ENCODE peak calls at places on chromosomes 1 and 21, in six cellular contexts. F is cardiac muscle cell; J is HepG2; D is fibroblast of lung; U is heart right ventricle; V is CD8-positive, alpha-beta T cell. L is an unnamed sample.

GRCh38 chr21:45064618-45065399 is 9.6 kb upstream of the ADARB1 start:
- DNase-seq in V (no peak), D (no peak), J (no peak), U (no peak), F (no peak), L (no peak)

GRCh38 chr1:31647106-31647505 is 2.4 kb upstream of the PEF1 start:
- DNase-seq in J (peak; percentile 44), F (no peak), D (no peak), V (no peak), U (no peak), L (peak; percentile 81)

GRCh38 chr1:113552244-113552643 is 161.9 kb downstream of the MAGI3 start:
- DNase-seq in J (no peak), D (no peak), F (no peak), V (no peak), U (no peak), L (peak; percentile 16)

GRCh38 chr1:39639333-39640130 is at the start of gene HEYL:
- DNase-seq in J (peak; percentile 40), F (peak; percentile 70), D (peak; percentile 21), V (peak; percentile 62), U (peak; percentile 81), L (no peak)

GRCh38 chr1:234561322-234561721 is 48.7 kb downstream of the IRF2BP2 start:
- DNase-seq in J (peak; percentile 60), F (no peak), D (no peak), U (no peak), V (no peak), L (no peak)

GRCh38 chr21:34938079-34938764 is 110.9 kb downstream of the RUNX1 start:
- DNase-seq in F (no peak), V (no peak), J (no peak), D (no peak), U (no peak), L (peak; percentile 56)

GRCh38 chr21:45329261-45330074 is 41.8 kb upstream of the POFUT2 start:
- DNase-seq in U (no peak), D (no peak), J (no peak), F (no peak), V (no peak), L (no peak)

GRCh38 chr1:20625176-20626097 is 7.8 kb upstream of the PINK1 start:
- DNase-seq in J (no peak), U (no peak), F (no peak), D (no peak), V (no peak), L (no peak)

GRCh38 chr1:108000620-108001105 is 35.7 kb upstream of the VAV3 start:
- DNase-seq in U (peak; percentile 64), D (peak; percentile 95), V (no peak), J (peak; percentile 11), F (no peak), L (peak; percentile 74)

GRCh38 chr1:27605796-27606707 is 2.1 kb upstream of the AHDC1 start:
- DNase-seq in F (peak; percentile 73), V (peak; percentile 70), J (peak; percentile 58), D (peak; percentile 69), U (peak; percentile 75), L (peak; percentile 69)

GRCh38 chr1:228045871-228046270 is 36.6 kb upstream of the ARF1 start:
- DNase-seq in J (no peak), U (no peak), V (no peak), D (no peak), F (no peak), L (no peak)

GRCh38 chr21:36769051-36769867 is 70.3 kb downstream of the SIM2 start:
- DNase-seq in U (no peak), D (peak; percentile 60), V (no peak), F (no peak), J (no peak), L (peak; percentile 91)

GRCh38 chr1:14745321-14745720 is 146.8 kb downstream of the KAZN start:
- DNase-seq in V (no peak), U (no peak), F (no peak), D (no peak), J (no peak), L (no peak)

GRCh38 chr1:170791941-170792340 is 128.0 kb downstream of the PRRX1 start:
- DNase-seq in U (no peak), F (no peak), D (no peak), V (no peak), J (no peak), L (peak; percentile 19)

GRCh38 chr1:164865385-164865784 is 306.4 kb downstream of the PBX1 start:
- DNase-seq in U (no peak), D (no peak), V (no peak), J (no peak), F (no peak), L (no peak)

GRCh38 chr1:238647877-238648276 is 738.5 kb upstream of the CHRM3 start:
- DNase-seq in D (peak; percentile 98), V (no peak), J (no peak), U (no peak), F (peak; percentile 77), L (peak; percentile 97)

GRCh38 chr1:116902718-116903390 is 6.9 kb upstream of the PTGFRN start:
- DNase-seq in V (no peak), F (no peak), J (no peak), U (no peak), D (no peak), L (no peak)

GRCh38 chr1:27970401-27970800 is 10.6 kb downstream of the XKR8 start:
- DNase-seq in D (peak; percentile 86), F (no peak), V (no peak), J (no peak), U (peak; percentile 36), L (peak; percentile 85)

GRCh38 chr1:19445417-19446342 is 39.7 kb downstream of the CAPZB start:
- DNase-seq in J (peak; percentile 95), F (peak; percentile 81), V (no peak), D (no peak), U (no peak), L (peak; percentile 52)

GRCh38 chr21:45819478-45820170 is 161.9 kb upstream of the COL6A1 start:
- DNase-seq in J (no peak), D (no peak), F (no peak), V (no peak), U (no peak), L (no peak)

GRCh38 chr21:41726058-41726558 is 40.7 kb downstream of the RIPK4 start:
- DNase-seq in F (no peak), D (no peak), U (no peak), J (no peak), V (no peak), L (no peak)

GRCh38 chr1:48025076-48025475 is 27.9 kb upstream of the TRABD2B start:
- DNase-seq in U (no peak), J (no peak), F (no peak), V (no peak), D (no peak), L (no peak)

DNA sequence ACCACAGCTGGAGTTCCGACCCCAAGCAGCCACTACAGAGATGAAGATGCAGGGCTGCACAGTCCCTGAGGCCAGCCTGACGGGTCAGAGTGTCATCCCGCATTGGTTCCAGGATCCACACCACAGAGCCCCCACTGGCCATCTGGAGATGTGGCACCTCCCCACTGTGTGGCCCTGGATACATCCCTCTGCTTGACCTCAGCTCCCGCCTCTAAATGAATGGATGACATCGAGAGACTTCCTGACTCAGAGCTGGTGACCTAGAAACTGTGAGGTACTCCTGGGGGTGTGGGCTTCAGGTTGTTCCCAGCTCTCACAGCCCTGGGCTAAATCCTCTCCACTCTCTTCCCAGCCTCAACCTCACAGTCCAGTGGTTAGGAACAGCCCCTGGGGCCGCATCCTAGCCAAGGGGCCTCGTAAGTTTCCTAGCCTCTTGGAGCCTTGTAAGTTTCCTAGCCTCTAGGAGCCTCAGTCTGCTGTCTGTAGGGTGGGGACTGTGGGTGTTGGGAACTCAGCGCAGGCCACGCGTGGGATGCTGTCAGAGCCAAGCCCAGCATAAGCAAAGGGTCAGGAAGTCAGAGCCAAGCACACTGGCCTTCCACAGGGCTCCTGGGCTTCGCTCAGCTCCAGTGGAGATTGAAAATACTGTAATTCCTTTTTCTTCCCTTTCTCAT is 87.5 kb upstream of the RUNX3 start:
- DNase-seq in U (no peak), V (no peak), F (no peak), D (no peak), J (peak; percentile 36), L (no peak)
- TF ChIP-seq CTCF in U (no peak), V (no peak), F (no peak), D (no peak), J (peak; percentile 37), L (peak; percentile 4)

GRCh38 chr1:96966536-96967138 is 245.1 kb downstream of the PTBP2 start:
- DNase-seq in U (peak; percentile 74), D (peak; percentile 80), V (peak; percentile 74), F (peak; percentile 75), J (peak; percentile 35), L (peak; percentile 88)
- H3K4me3 ChIP-seq in U (no peak overlapping the region), D (no peak overlapping the region), V (no peak overlapping the region), F (no peak overlapping the region), J (no peak overlapping the region), L (no peak overlapping the region)

DNA sequence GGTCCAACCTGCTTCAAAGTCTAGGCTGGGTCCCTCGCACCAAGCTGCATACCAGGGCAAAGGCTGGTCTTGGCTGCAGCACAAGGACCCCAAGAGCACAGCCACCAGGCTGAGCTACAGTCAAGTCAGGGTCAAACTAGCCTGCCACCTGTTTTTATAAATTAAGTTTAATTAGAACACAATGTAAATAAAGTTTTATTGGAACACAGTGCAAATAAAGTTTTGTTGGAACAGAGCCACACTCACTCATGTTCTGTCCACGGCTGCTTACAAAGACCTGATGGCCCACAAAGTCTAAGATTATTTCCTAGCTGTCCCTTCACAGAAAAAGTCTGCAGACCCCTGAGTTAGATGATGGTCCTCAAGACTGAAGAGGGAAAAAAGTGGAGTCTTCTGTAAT is 66.2 kb downstream of the MRPL37 start:
- DNase-seq in V (no peak), J (no peak), U (no peak), F (no peak), D (no peak), L (no peak)
- TF ChIP-seq CTCF in V (no peak), J (no peak), U (no peak), F (no peak), D (no peak), L (no peak)

GRCh38 chr1:205261946-205262668 is 34.4 kb downstream of the TMCC2 start:
- DNase-seq in D (no peak), J (no peak), U (no peak), F (no peak), V (no peak), L (peak; percentile 59)

GRCh38 chr1:205266584-205267305 is 39.0 kb downstream of the TMCC2 start:
- DNase-seq in V (no peak), U (no peak), D (no peak), F (no peak), J (no peak), L (no peak)

GRCh38 chr1:205259998-205260397 is 32.3 kb downstream of the TMCC2 start:
- DNase-seq in F (no peak), J (no peak), D (no peak), U (no peak), V (no peak), L (no peak)

GRCh38 chr1:205262706-205263105 is 35.0 kb downstream of the TMCC2 start:
- DNase-seq in D (no peak), U (no peak), J (no peak), F (no peak), V (no peak), L (no peak)

DNA sequence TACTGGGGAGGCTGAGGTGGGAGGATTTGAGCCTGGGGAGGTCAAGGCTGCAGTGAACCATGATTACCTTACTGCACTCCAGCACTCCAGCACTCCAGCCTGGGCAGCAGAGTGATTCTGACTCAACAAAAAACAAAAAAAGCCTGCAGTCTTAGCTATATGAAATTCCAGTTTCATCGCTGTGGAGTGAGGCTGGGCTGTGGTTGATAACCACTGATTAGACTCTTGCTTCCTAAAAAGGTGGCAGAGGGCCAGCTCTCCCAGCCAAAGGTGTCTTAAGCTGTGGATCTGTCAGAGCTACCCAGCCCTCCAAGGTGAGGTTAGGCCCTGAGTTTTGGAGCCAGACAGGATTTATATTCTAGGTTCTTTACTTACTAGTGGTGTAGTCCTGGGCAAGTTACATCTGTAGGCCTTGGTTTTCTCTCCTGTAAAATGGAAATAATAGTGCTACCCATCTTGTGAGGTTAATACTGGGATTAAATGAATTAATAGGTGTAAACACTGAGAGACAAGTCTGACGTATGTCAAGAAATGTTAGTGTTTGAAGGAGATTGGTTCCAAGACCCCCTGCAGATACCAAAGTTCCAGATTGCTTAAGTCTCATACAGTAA is 35.9 kb downstream of the TMCC2 start:
- DNase-seq in J (no peak), D (no peak), U (no peak), F (no peak), V (no peak), L (peak; percentile 70)
- H3K4me3 ChIP-seq in J (no peak overlapping the region), D (no peak overlapping the region), U (no peak overlapping the region), F (no peak overlapping the region), V (no peak overlapping the region), L (no peak overlapping the region)

L was measured in fibroblast of the aortic adventitia.